ENCODE peak calls at places on chromosomes 6 and 20, in seven cellular contexts. Z, A, P, T, I, X and E are unnamed samples.

GRCh38 chr20:46757754-46758678 is 48.6 kb downstream of the SLC2A10 start:
- DNase-seq in Z (peak; percentile 30), A (no peak), P (peak; percentile 66), T (peak; percentile 76), I (peak; percentile 47), X (no peak), E (no peak)

GRCh38 chr6:149130093-149130872 is 187.2 kb upstream of the TAB2 start:
- DNase-seq in Z (no peak), A (no peak), P (no peak), T (no peak), I (no peak), X (no peak), E (no peak)

GRCh38 chr6:126372626-126373025 is 32.7 kb downstream of the CENPW start:
- DNase-seq in Z (no peak), A (no peak), P (no peak), T (no peak), I (no peak), X (no peak), E (no peak)

GRCh38 chr6:11972806-11973205 is 39.3 kb upstream of the HIVEP1 start:
- DNase-seq in Z (no peak), A (no peak), P (no peak), T (no peak), I (no peak), X (no peak), E (no peak)

GRCh38 chr6:161137320-161137719 is 136.5 kb downstream of the AGPAT4 start:
- DNase-seq in Z (no peak), A (no peak), P (no peak), T (no peak), I (no peak), X (no peak), E (no peak)

GRCh38 chr6:111757342-111757741 is 115.9 kb downstream of the FYN start:
- DNase-seq in Z (no peak), A (no peak), P (no peak), T (no peak), I (no peak), X (no peak), E (no peak)

GRCh38 chr6:63923139-63923739 is 287.6 kb downstream of the PHF3 start:
- DNase-seq in Z (no peak), A (no peak), P (no peak), T (peak; percentile 55), I (no peak), X (no peak), E (no peak)

GRCh38 chr6:127518212-127518709 is 874 bp downstream of the MTCL3 start:
- DNase-seq in Z (no peak), A (no peak), P (no peak), T (peak; percentile 57), I (no peak), X (no peak), E (no peak)

GRCh38 chr20:44614525-44614924 is 32.1 kb downstream of the PKIG start:
- DNase-seq in Z (peak; percentile 69), A (no peak), P (no peak), T (no peak), I (peak; percentile 57), X (no peak), E (peak; percentile 53)

GRCh38 chr20:13430346-13431002 is 208.3 kb downstream of the TASP1 start:
- DNase-seq in Z (no peak), A (no peak), P (no peak), T (no peak), I (no peak), X (peak; percentile 72), E (no peak)

GRCh38 chr6:22041797-22042489 is 254.9 kb downstream of the PRL start:
- DNase-seq in Z (no peak), A (no peak), P (no peak), T (no peak), I (no peak), X (no peak), E (no peak)

GRCh38 chr6:150494236-150494635 is 105.4 kb upstream of the PLEKHG1 start:
- DNase-seq in Z (peak; percentile 51), A (no peak), P (no peak), T (no peak), I (no peak), X (no peak), E (no peak)

GRCh38 chr6:15618685-15619084 is 44.1 kb downstream of the DTNBP1 start:
- DNase-seq in Z (no peak), A (no peak), P (no peak), T (no peak), I (no peak), X (no peak), E (no peak)

GRCh38 chr20:52746190-52746589 is 226.0 kb upstream of the TSHZ2 start:
- DNase-seq in Z (no peak), A (no peak), P (peak; percentile 61), T (peak; percentile 50), I (no peak), X (no peak), E (no peak)

GRCh38 chr6:47343631-47344421 is 34.1 kb upstream of the TNFRSF21 start:
- DNase-seq in Z (no peak), A (no peak), P (no peak), T (no peak), I (no peak), X (no peak), E (no peak)

GRCh38 chr6:117076076-117076475 is 189.3 kb upstream of the VGLL2 start:
- DNase-seq in Z (no peak), A (no peak), P (no peak), T (no peak), I (no peak), X (no peak), E (no peak)

GRCh38 chr6:117075218-117075617 is 190.1 kb upstream of the VGLL2 start:
- DNase-seq in Z (no peak), A (no peak), P (no peak), T (no peak), I (no peak), X (no peak), E (no peak)

GRCh38 chr6:117072134-117072533 is 193.2 kb upstream of the VGLL2 start:
- DNase-seq in Z (peak; percentile 51), A (no peak), P (no peak), T (no peak), I (no peak), X (no peak), E (no peak)

GRCh38 chr6:117072781-117073180 is 192.6 kb upstream of the VGLL2 start:
- DNase-seq in Z (no peak), A (no peak), P (peak; percentile 76), T (no peak), I (no peak), X (no peak), E (no peak)

DNA sequence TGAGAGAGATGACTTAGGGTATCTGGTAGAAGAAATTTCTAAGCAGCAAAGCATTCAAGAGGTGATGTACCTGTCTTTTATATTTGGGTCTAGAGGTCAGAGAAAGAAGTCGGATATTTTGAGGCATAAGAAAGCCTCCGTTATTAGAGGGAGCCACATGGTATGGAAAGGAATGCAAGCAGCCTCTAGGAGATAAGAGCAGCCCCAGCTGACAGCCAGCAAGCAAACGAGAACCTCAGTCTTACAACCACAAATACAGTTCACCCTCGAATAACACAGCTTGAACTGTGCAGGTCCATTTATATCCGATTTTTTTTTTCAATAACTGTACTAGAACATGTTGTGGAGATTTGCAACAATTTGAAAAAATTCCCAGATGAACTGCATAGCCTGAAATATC is 190.7 kb upstream of the VGLL2 start:
- DNase-seq in Z (no peak), A (no peak), P (no peak), T (no peak), I (no peak), X (no peak), E (no peak)
- H3K27me3 ChIP-seq in Z (no peaks in the 10 kb centered on the region), A (no peaks in the 10 kb centered on the region), P (no peaks in the 10 kb centered on the region), T (no peaks in the 10 kb centered on the region), I (no peaks in the 10 kb centered on the region), X (no peaks in the 10 kb centered on the region), E (no peaks in the 10 kb centered on the region)

DNA sequence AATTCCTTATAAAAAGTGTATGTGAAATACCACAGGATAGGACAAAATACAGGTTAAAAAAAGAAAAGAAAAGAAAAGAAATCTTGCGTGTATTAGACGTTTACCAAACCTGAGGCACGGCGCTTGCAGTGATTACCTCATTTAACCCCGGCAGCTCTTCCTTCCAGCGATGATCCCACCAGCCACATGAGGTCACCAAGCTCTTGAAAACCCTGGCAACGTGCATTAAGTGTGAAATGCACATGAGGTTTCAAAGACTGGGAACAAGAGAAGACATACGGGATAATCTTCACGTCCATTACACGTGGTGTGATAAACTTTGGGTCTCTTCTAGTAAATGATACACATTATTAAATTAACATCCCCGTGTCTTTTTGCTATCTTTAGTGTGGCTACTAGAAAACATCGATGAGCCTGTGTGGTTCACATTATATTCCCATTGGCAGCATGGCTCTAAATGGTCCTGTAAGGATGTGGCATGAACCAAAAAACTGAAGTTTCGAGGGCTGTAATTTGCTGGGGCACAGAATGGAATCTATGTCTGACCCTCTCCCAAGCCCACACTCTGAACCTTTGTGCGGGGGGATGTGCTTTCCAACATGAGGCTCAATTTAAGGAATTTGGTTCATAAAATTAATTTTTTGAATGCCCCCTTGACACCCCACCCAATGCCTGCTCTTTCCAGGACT is 59.2 kb upstream of the THBS2 start:
- DNase-seq in Z (peak; percentile 23), A (no peak), P (no peak), T (no peak), I (no peak), X (no peak), E (no peak)
- TF ChIP-seq CTCF in Z (no peak), A (peak; percentile 27), P (no peak), T (no peak), I (no peak), X (no peak), E (no peak)

GRCh38 chr6:144477396-144477795 is 192.3 kb downstream of the UTRN start:
- DNase-seq in Z (no peak), A (no peak), P (no peak), T (no peak), I (no peak), X (no peak), E (no peak)
- H3K27me3 ChIP-seq in Z (no peaks in the 10 kb centered on the region), A (no peaks in the 10 kb centered on the region), P (no peaks in the 10 kb centered on the region), T (no peaks in the 10 kb centered on the region), I (no peaks in the 10 kb centered on the region), X (no peaks in the 10 kb centered on the region), E (no peaks in the 10 kb centered on the region)

GRCh38 chr6:168799067-168799466 is 358.1 kb downstream of the SMOC2 start:
- DNase-seq in Z (no peak), A (no peak), P (no peak), T (no peak), I (no peak), X (no peak), E (no peak)

GRCh38 chr6:168793649-168794048 is 352.7 kb downstream of the SMOC2 start:
- DNase-seq in Z (no peak), A (no peak), P (no peak), T (no peak), I (no peak), X (no peak), E (no peak)

GRCh38 chr6:168794515-168794914 is 353.5 kb downstream of the SMOC2 start:
- DNase-seq in Z (no peak), A (no peak), P (no peak), T (no peak), I (no peak), X (no peak), E (no peak)

GRCh38 chr6:168791916-168792315 is 350.9 kb downstream of the SMOC2 start:
- DNase-seq in Z (no peak), A (no peak), P (no peak), T (no peak), I (no peak), X (no peak), E (no peak)

DNA sequence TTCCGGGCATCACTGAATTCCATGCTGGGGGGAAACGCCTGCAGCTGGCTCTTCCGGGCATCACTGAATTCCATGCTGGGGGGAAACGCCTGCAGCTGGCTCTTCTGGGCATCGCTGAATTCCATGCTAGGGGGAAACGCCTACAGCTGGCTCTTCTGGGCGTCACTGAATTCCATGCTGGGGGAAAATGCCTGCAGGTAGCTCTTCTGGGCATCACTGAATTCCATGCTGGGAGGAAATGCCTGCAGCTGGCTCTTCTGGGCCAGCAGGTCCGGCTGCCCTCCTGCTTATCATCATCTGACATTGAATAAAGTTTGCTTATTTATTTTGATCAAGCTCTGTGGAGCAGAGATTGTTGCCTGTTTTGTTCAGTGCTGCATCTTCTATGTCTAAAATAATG is 355.1 kb downstream of the SMOC2 start:
- DNase-seq in Z (no peak), A (no peak), P (no peak), T (no peak), I (no peak), X (no peak), E (no peak)
- TF ChIP-seq CTCF in Z (no peak), A (no peak), P (no peak), T (no peak), I (no peak), X (no peak), E (no peak)